ENCODE peak calls at places on chromosomes 12 and 14, in ten cellular contexts. J, D, R, Y, W, I, N, A, Q and U are unnamed samples.

GRCh38 chr14:93132472-93133065 is 16.8 kb upstream of the ITPK1 start:
- DNase-seq in Q (peak; percentile 52), J (no peak), D (no peak), R (no peak), I (no peak), N (no peak), W (no peak), A (no peak), Y (peak; percentile 74), U (no peak)

GRCh38 chr14:81303258-81303935 is 82.6 kb upstream of the GTF2A1 start:
- DNase-seq in Y (peak; percentile 89), N (no peak), I (peak; percentile 64), R (no peak), Q (no peak), D (peak; percentile 77), A (peak; percentile 71), J (peak; percentile 47), W (no peak), U (no peak)

GRCh38 chr14:91924871-91925726 is 22.4 kb downstream of the FBLN5 start:
- DNase-seq in Q (no peak), J (no peak), I (no peak), A (no peak), D (peak; percentile 33), N (no peak), W (no peak), R (no peak), Y (no peak), U (peak; percentile 35)

GRCh38 chr14:87113286-87113685 is 879.7 kb downstream of the GALC start:
- DNase-seq in A (no peak), R (no peak), Q (no peak), N (no peak), J (no peak), D (no peak), Y (no peak), W (no peak), I (no peak), U (no peak)

GRCh38 chr14:102058146-102058545 is 28.7 kb downstream of the HSP90AA1 start:
- DNase-seq in R (no peak), Q (no peak), Y (no peak), J (no peak), I (no peak), W (no peak), N (no peak), D (no peak), A (no peak), U (no peak)

GRCh38 chr14:31243860-31244259 is 36.3 kb upstream of the HECTD1 start:
- DNase-seq in D (peak; percentile 97), R (no peak), A (peak; percentile 75), W (no peak), J (no peak), Y (no peak), Q (no peak), N (no peak), I (no peak), U (peak; percentile 75)

GRCh38 chr14:72553161-72553560 is 340.7 kb downstream of the DPF3 start:
- DNase-seq in Y (no peak), A (no peak), J (no peak), W (no peak), Q (no peak), D (no peak), N (no peak), R (no peak), I (no peak), U (no peak)

GRCh38 chr14:61460853-61461611 is 139.7 kb downstream of the PRKCH start:
- DNase-seq in Y (peak; percentile 21), D (peak; percentile 91), W (no peak), A (no peak), Q (peak; percentile 60), I (no peak), R (peak; percentile 60), J (no peak), N (no peak), U (peak; percentile 83)

GRCh38 chr12:48977290-48978281 is 536 bp upstream of the WNT1 start:
- DNase-seq in N (no peak), Q (no peak), R (no peak), Y (peak; percentile 61), A (no peak), W (peak; percentile 66), I (peak; percentile 83), J (peak; percentile 75), D (peak; percentile 35), U (no peak)

GRCh38 chr12:107404981-107405380 is 280.6 kb upstream of the PWP1 start:
- DNase-seq in N (no peak), J (no peak), Y (no peak), I (no peak), W (no peak), Q (peak; percentile 14), D (peak; percentile 65), R (no peak), A (peak; percentile 38), U (peak; percentile 26)

GRCh38 chr12:15956010-15956409 is 44.9 kb downstream of the DERA start:
- DNase-seq in R (no peak), I (no peak), Y (no peak), J (no peak), A (no peak), Q (no peak), N (no peak), D (no peak), W (no peak), U (no peak)

GRCh38 chr14:98494582-98494981 is 777.4 kb downstream of the BCL11B start:
- DNase-seq in I (no peak), A (no peak), J (no peak), R (no peak), Q (no peak), D (peak; percentile 94), Y (no peak), N (no peak), W (no peak), U (peak; percentile 78)

GRCh38 chr12:27523305-27523641 is 733 bp upstream of the PPFIBP1 start:
- DNase-seq in Q (no peak), D (no peak), I (no peak), N (no peak), A (no peak), R (no peak), Y (no peak), W (no peak), J (no peak), U (no peak)

GRCh38 chr14:100898465-100898864 is 5.1 kb downstream of the RTL1 start:
- DNase-seq in I (peak; percentile 40), D (no peak), N (no peak), W (no peak), A (no peak), Q (no peak), J (no peak), R (peak; percentile 59), Y (no peak), U (no peak)

GRCh38 chr12:89960011-89960507 is 251.4 kb upstream of the ATP2B1 start:
- DNase-seq in J (no peak), D (peak; percentile 95), N (no peak), A (no peak), I (no peak), Q (peak; percentile 8), W (no peak), R (no peak), Y (no peak), U (peak; percentile 18)

GRCh38 chr14:104973215-104974145 is 4.7 kb downstream of the AHNAK2 start:
- DNase-seq in I (peak; percentile 94), Y (peak; percentile 51), R (peak; percentile 96), N (peak; percentile 57), A (peak; percentile 92), W (no peak), J (peak; percentile 89), Q (peak; percentile 91), D (peak; percentile 98), U (peak; percentile 89)

GRCh38 chr12:67370979-67371378 is 101.8 kb downstream of the CAND1 start:
- DNase-seq in D (no peak), W (no peak), J (no peak), Y (no peak), R (no peak), N (no peak), Q (no peak), I (no peak), A (no peak), U (no peak)

GRCh38 chr12:26121841-26122680 is 2.8 kb downstream of the BHLHE41 start:
- DNase-seq in Y (peak; percentile 43), D (no peak), R (no peak), J (peak; percentile 48), W (no peak), N (no peak), A (peak; percentile 44), I (no peak), Q (peak; percentile 24), U (no peak)
- TF ChIP-seq CTCF in Y (no peak), D (no peak), R (no peak), J (no peak), W (no peak), N (no peak), A (no peak), I (no peak), Q (no peak), U (no peak)

DNA sequence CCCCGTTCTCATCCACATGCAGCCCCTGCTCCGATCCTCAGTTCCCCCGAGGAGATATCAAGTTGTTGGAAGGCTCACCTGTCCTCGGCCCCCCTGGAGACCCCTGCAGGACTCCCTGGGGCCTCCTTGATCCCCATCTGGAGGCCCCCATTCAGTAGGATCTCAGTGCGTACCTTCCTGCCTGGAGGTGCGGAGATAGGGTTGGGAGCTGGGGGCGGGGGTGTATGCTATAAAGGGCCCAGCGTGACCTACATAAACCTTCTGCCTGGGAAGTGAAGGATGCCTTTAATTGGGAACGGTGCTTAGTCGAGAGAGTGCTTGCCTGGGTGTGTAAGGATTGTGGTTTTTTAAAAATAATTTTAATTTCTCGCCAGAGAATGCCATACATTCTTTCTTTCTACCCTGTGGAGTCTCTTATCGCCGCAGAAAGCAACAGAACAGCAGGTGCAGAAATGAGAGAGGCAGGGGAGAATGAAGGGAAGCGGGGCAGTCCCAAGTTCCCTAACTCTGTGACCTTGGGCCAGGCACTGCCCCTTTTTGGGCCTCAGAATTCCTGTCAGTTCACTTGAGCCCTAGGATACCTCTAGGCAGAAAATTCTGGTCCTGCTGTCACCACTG is 153.7 kb downstream of the TSPAN9 start:
- DNase-seq in Q (no peak), N (no peak), Y (no peak), D (no peak), R (no peak), I (no peak), A (no peak), J (no peak), W (no peak), U (no peak)
- H3K27ac ChIP-seq in Q (no peak overlapping the region), N (no peak overlapping the region), Y (no peak overlapping the region), D (no peak overlapping the region), R (peak overlapping the region; percentile 67), I (no peak overlapping the region), A (no peak overlapping the region), J (peak overlapping the region; percentile 80), W (no peak overlapping the region), U (no peak overlapping the region)

GRCh38 chr12:85468356-85469157 is 188.5 kb downstream of the ALX1 start:
- DNase-seq in W (no peak), I (no peak), Y (peak; percentile 55), J (no peak), R (no peak), Q (peak; percentile 80), D (peak; percentile 70), N (no peak), A (peak; percentile 52), U (peak; percentile 62)
- TF ChIP-seq CTCF in W (peak; percentile 24), I (peak; percentile 71), Y (peak; percentile 89), J (peak; percentile 59), R (peak; percentile 65), Q (peak; percentile 64), D (peak; percentile 84), N (peak; percentile 72), A (peak; percentile 87), U (peak; percentile 84)

DNA sequence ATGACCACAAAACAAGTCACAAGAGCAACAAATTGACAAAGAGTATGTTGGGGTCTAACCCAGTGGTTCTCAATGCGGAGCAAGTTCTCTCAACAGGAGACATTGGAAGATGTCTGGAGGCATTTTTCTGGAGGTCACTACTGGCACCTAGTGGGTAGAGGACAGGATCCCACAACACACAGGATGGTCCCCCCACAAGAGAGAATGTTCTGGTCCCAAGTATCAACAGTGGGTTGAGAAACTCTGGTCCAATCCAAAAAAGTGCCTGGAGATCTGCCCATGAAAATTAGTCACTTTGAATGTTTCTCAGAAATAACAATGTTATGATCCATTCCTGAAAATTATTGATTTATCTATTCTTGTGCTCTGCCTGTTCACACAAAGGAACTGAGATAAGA is 3.3 kb downstream of the SSH1 start:
- DNase-seq in R (peak; percentile 85), J (no peak), D (peak; percentile 82), N (no peak), A (peak; percentile 24), I (no peak), Q (no peak), Y (no peak), W (no peak), U (peak; percentile 39)
- H3K27ac ChIP-seq in R (peak overlapping the region; percentile 99), J (peak overlapping the region; percentile 100), D (peak overlapping the region; percentile 97), N (no peak overlapping the region), A (peak overlapping the region; percentile 92), I (peak overlapping the region; percentile 79), Q (peak overlapping the region; percentile 98), Y (peak overlapping the region; percentile 82), W (no peak overlapping the region), U (peak overlapping the region; percentile 97)